ENCODE peak calls at places on chromosome 6, in four cellular contexts. One of them, this sample, is unnamed.

GRCh38 chr6:135195522-135195921 is 14.4 kb downstream of the MYB start:
- DNase-seq in astrocyte of the cerebellum: no peak
- DNase-seq in Ammon's horn: no peak
- DNase-seq in midbrain: no peak
- DNase-seq in this sample: peak; percentile 99

GRCh38 chr6:62652692-62653328 is 366.8 kb upstream of the KHDRBS2 start:
- DNase-seq in astrocyte of the cerebellum: no peak
- DNase-seq in Ammon's horn: no peak
- DNase-seq in midbrain: no peak
- DNase-seq in this sample: no peak

GRCh38 chr6:1175877-1176276 is 136.0 kb upstream of the FOXQ1 start:
- DNase-seq in astrocyte of the cerebellum: no peak
- DNase-seq in Ammon's horn: no peak
- DNase-seq in midbrain: no peak
- DNase-seq in this sample: no peak

GRCh38 chr6:9140181-9140580 is 704.8 kb upstream of the SLC35B3 start:
- DNase-seq in astrocyte of the cerebellum: no peak
- DNase-seq in Ammon's horn: peak; percentile 15
- DNase-seq in midbrain: no peak
- DNase-seq in this sample: no peak

GRCh38 chr6:105194591-105194990 is 14.8 kb upstream of the POPDC3 start:
- DNase-seq in astrocyte of the cerebellum: no peak
- DNase-seq in Ammon's horn: no peak
- DNase-seq in midbrain: no peak
- DNase-seq in this sample: no peak

GRCh38 chr6:5457983-5458683 is 196.8 kb downstream of the FARS2 start:
- DNase-seq in astrocyte of the cerebellum: no peak
- DNase-seq in Ammon's horn: no peak
- DNase-seq in midbrain: no peak
- DNase-seq in this sample: no peak

GRCh38 chr6:87283461-87283860 is 38.9 kb upstream of the SMIM8 start:
- DNase-seq in astrocyte of the cerebellum: no peak
- DNase-seq in Ammon's horn: no peak
- DNase-seq in midbrain: no peak
- DNase-seq in this sample: no peak

GRCh38 chr6:133705731-133706130 is 183.2 kb upstream of the TCF21 start:
- DNase-seq in astrocyte of the cerebellum: no peak
- DNase-seq in Ammon's horn: no peak
- DNase-seq in midbrain: no peak
- DNase-seq in this sample: no peak

GRCh38 chr6:84027340-84028183 is 6.0 kb upstream of the MRAP2 start:
- DNase-seq in astrocyte of the cerebellum: peak; percentile 29
- DNase-seq in Ammon's horn: peak; percentile 22
- DNase-seq in midbrain: no peak
- DNase-seq in this sample: no peak

GRCh38 chr6:154157082-154157481 is 118.0 kb downstream of the OPRM1 start:
- DNase-seq in astrocyte of the cerebellum: no peak
- DNase-seq in Ammon's horn: no peak
- DNase-seq in midbrain: no peak
- DNase-seq in this sample: no peak

GRCh38 chr6:42315991-42316378 is 98.3 kb upstream of the MRPS10 start:
- DNase-seq in astrocyte of the cerebellum: peak; percentile 94
- DNase-seq in Ammon's horn: no peak
- DNase-seq in midbrain: no peak
- DNase-seq in this sample: no peak

GRCh38 chr6:124057448-124057847 is 253.8 kb downstream of the NKAIN2 start:
- DNase-seq in astrocyte of the cerebellum: no peak
- DNase-seq in Ammon's horn: no peak
- DNase-seq in midbrain: no peak
- DNase-seq in this sample: no peak

GRCh38 chr6:90048191-90048969 is 154.1 kb downstream of the GJA10 start:
- DNase-seq in astrocyte of the cerebellum: no peak
- DNase-seq in Ammon's horn: no peak
- DNase-seq in midbrain: no peak
- DNase-seq in this sample: no peak

GRCh38 chr6:55578537-55579363 is at the start of gene HMGCLL1:
- DNase-seq in astrocyte of the cerebellum: no peak
- DNase-seq in Ammon's horn: peak; percentile 84
- DNase-seq in midbrain: peak; percentile 60
- DNase-seq in this sample: no peak

GRCh38 chr6:2505624-2506023 is 245.1 kb downstream of the MYLK4 start:
- DNase-seq in astrocyte of the cerebellum: no peak
- DNase-seq in Ammon's horn: no peak
- DNase-seq in midbrain: no peak
- DNase-seq in this sample: no peak

GRCh38 chr6:41462980-41463930 is 82.9 kb upstream of the FOXP4 start:
- DNase-seq in astrocyte of the cerebellum: no peak
- DNase-seq in Ammon's horn: peak; percentile 32
- DNase-seq in midbrain: peak; percentile 18
- DNase-seq in this sample: peak; percentile 30

GRCh38 chr6:112287836-112288235 is 33.5 kb upstream of the LAMA4 start:
- DNase-seq in astrocyte of the cerebellum: no peak
- DNase-seq in Ammon's horn: no peak
- DNase-seq in midbrain: no peak
- DNase-seq in this sample: no peak

GRCh38 chr6:42101186-42101657 is 41.2 kb downstream of the C6orf132 start:
- DNase-seq in astrocyte of the cerebellum: no peak
- DNase-seq in Ammon's horn: no peak
- DNase-seq in midbrain: no peak
- DNase-seq in this sample: no peak

GRCh38 chr6:154932562-154933027 is 62.5 kb upstream of the TIAM2 start:
- DNase-seq in astrocyte of the cerebellum: peak; percentile 85
- DNase-seq in Ammon's horn: no peak
- DNase-seq in midbrain: no peak
- DNase-seq in this sample: no peak

GRCh38 chr6:158938811-158939254 is 61.2 kb downstream of the RSPH3 start:
- DNase-seq in astrocyte of the cerebellum: no peak
- DNase-seq in Ammon's horn: no peak
- DNase-seq in midbrain: no peak
- DNase-seq in this sample: no peak

GRCh38 chr6:150334790-150335783 is 33.7 kb upstream of the IYD start:
- DNase-seq in astrocyte of the cerebellum: peak; percentile 76
- DNase-seq in Ammon's horn: peak; percentile 74
- DNase-seq in midbrain: peak; percentile 30
- DNase-seq in this sample: peak; percentile 56

GRCh38 chr6:74420221-74420620 is 724.2 kb downstream of the CD109 start:
- DNase-seq in astrocyte of the cerebellum: no peak
- DNase-seq in Ammon's horn: no peak
- DNase-seq in midbrain: no peak
- DNase-seq in this sample: no peak